ENCODE peak calls at places on chromosomes 2 and 18, in ten cellular contexts. L is tibial artery, N is fibroblast of mammary gland, Q is GM12864, T is NB4, G is brain microvascular endothelial cell, F is heart left ventricle, X is mucosa of descending colon, V is AG10803, Y is HepG2. M is an unnamed sample.

GRCh38 chr2:151040036-151040435 is 221.6 kb downstream of the RBM43 start:
- DNase-seq in X (no peak), V (peak), Q (no peak), G (no peak), F (no peak), T (peak), N (peak), Y (no peak), L (no peak), M (no peak)

GRCh38 chr2:237927986-237928385 is 38.8 kb upstream of the UBE2F start:
- DNase-seq in Y (no peak), V (no peak), N (no peak), T (no peak), L (no peak), F (no peak), X (no peak), Q (no peak), G (no peak), M (no peak)

GRCh38 chr2:240998706-240999000 is 235 bp downstream of the SNED1 start:
- DNase-seq in Q (no peak), G (no peak), X (no peak), L (no peak), N (no peak), T (no peak), Y (no peak), F (no peak), V (no peak), M (no peak)

GRCh38 chr2:233674995-233675394 is 3.3 kb downstream of the UGT1A9 start:
- DNase-seq in T (no peak), F (no peak), G (no peak), L (no peak), X (no peak), Q (no peak), N (no peak), Y (no peak), V (no peak), M (no peak)

GRCh38 chr2:171793691-171794678 is 100.1 kb downstream of the SLC25A12 start:
- DNase-seq in V (peak), L (no peak), Q (no peak), G (no peak), F (no peak), N (no peak), Y (no peak), X (no peak), T (no peak), M (no peak)

GRCh38 chr2:239298126-239298804 is 102.6 kb downstream of the HDAC4 start:
- DNase-seq in V (no peak), Y (no peak), F (peak), G (no peak), N (no peak), Q (no peak), X (peak), T (peak), L (peak), M (no peak)

GRCh38 chr18:30288662-30289414 is 753.7 kb downstream of the DSC3 start:
- DNase-seq in F (no peak), V (no peak), Q (no peak), T (no peak), X (no peak), L (no peak), Y (no peak), N (no peak), G (no peak), M (no peak)

GRCh38 chr2:37414470-37414949 is 70.1 kb downstream of the QPCT start:
- DNase-seq in F (no peak), Y (peak), Q (peak), T (peak), L (no peak), G (peak), N (peak), X (no peak), V (peak), M (peak)

GRCh38 chr2:9141706-9142460 is 64.7 kb upstream of the ASAP2 start:
- DNase-seq in N (no peak), X (no peak), G (no peak), F (no peak), L (no peak), T (no peak), Q (no peak), V (no peak), Y (no peak), M (no peak)

GRCh38 chr2:105179469-105180372 is 61.8 kb upstream of the GPR45 start:
- DNase-seq in T (peak), Q (no peak), Y (peak), F (peak), V (peak), N (peak), G (peak), L (no peak), X (peak), M (peak)

GRCh38 chr18:59114160-59114559 is 25.5 kb upstream of the SEC11C start:
- DNase-seq in F (no peak), T (no peak), Q (no peak), V (peak), Y (no peak), L (no peak), G (no peak), X (no peak), N (no peak), M (no peak)

GRCh38 chr18:34595673-34596072 is 114.4 kb upstream of the DTNA start:
- DNase-seq in F (no peak), Y (peak), X (no peak), N (peak), V (peak), Q (no peak), G (peak), T (peak), L (no peak), M (no peak)

GRCh38 chr18:21740474-21740723 is 193 bp upstream of the MIB1 start:
- DNase-seq in N (peak), Y (peak), L (peak), X (no peak), G (peak), T (peak), F (peak), Q (peak), V (peak), M (peak)

GRCh38 chr2:38498039-38498438 is 104.7 kb downstream of the HNRNPLL start:
- DNase-seq in G (no peak), Y (peak), V (no peak), L (no peak), T (peak), Q (no peak), X (no peak), N (no peak), F (peak), M (peak)

GRCh38 chr18:57080479-57080878 is 66.4 kb upstream of the BOD1L2 start:
- DNase-seq in X (no peak), Q (no peak), Y (no peak), F (no peak), G (no peak), T (no peak), N (no peak), L (no peak), V (no peak), M (no peak)

GRCh38 chr2:128326296-128326790 is 7.7 kb upstream of the HS6ST1 start:
- DNase-seq in Q (no peak), G (no peak), L (no peak), X (no peak), V (no peak), T (no peak), F (no peak), Y (no peak), N (no peak), M (no peak)

GRCh38 chr2:109180786-109181185 is 51.8 kb downstream of the SH3RF3 start:
- DNase-seq in V (no peak), Y (no peak), N (no peak), Q (no peak), T (no peak), L (no peak), X (no peak), F (no peak), G (peak), M (no peak)

GRCh38 chr18:5456577-5457466 is 87.0 kb downstream of the EPB41L3 start:
- DNase-seq in G (peak), N (peak), V (peak), F (peak), Q (no peak), X (no peak), L (no peak), T (no peak), Y (peak), M (no peak)

GRCh38 chr2:83991992-83992391 is 467.1 kb downstream of the SUCLG1 start:
- DNase-seq in X (no peak), L (no peak), V (no peak), Y (no peak), Q (no peak), N (no peak), T (no peak), G (no peak), F (no peak), M (no peak)

GRCh38 chr2:118902279-118903028 is 39.5 kb upstream of the MARCO start:
- DNase-seq in G (no peak), L (no peak), F (no peak), Y (no peak), N (no peak), X (no peak), Q (no peak), V (no peak), T (peak), M (no peak)

GRCh38 chr2:237359894-237360780 is 53.8 kb downstream of the COL6A3 start:
- DNase-seq in X (no peak), G (no peak), F (no peak), V (no peak), T (no peak), N (no peak), Y (no peak), Q (no peak), L (no peak), M (no peak)

GRCh38 chr2:54402350-54402749 is 53.8 kb upstream of the SPTBN1 start:
- DNase-seq in N (peak), G (no peak), F (peak), V (peak), Q (no peak), X (no peak), L (peak), T (peak), Y (peak), M (no peak)

GRCh38 chr2:240431276-240431662 is 4.2 kb upstream of the GPC1 start:
- DNase-seq in X (no peak), G (no peak), L (peak), V (no peak), Y (no peak), F (no peak), Q (no peak), N (no peak), T (no peak), M (no peak)

GRCh38 chr2:241808051-241808450 is 942 bp upstream of the NEU4 start:
- DNase-seq in F (no peak), G (no peak), T (no peak), Q (no peak), V (no peak), X (peak), N (peak), L (no peak), Y (peak), M (no peak)

GRCh38 chr18:25516747-25517498 is 165.0 kb upstream of the ZNF521 start:
- DNase-seq in V (no peak), X (no peak), Q (no peak), T (no peak), F (no peak), L (no peak), N (no peak), G (no peak), Y (no peak), M (no peak)

GRCh38 chr18:76937597-76937996 is 115.2 kb downstream of the ZNF236 start:
- DNase-seq in Y (no peak), T (no peak), Q (no peak), V (peak), F (no peak), X (no peak), L (no peak), G (no peak), N (no peak), M (no peak)

GRCh38 chr18:66393463-66393862 is 210.4 kb downstream of the CDH19 start:
- DNase-seq in G (no peak), X (no peak), N (no peak), L (no peak), V (no peak), Q (no peak), F (no peak), Y (no peak), T (no peak), M (no peak)

GRCh38 chr2:154427453-154427852 is 271.0 kb upstream of the KCNJ3 start:
- DNase-seq in F (no peak), T (no peak), Q (no peak), G (no peak), Y (no peak), X (no peak), N (no peak), V (no peak), L (no peak), M (no peak)

GRCh38 chr18:4196358-4196757 is 258.7 kb downstream of the DLGAP1 start:
- DNase-seq in V (no peak), T (no peak), N (no peak), G (no peak), L (no peak), Q (no peak), F (no peak), X (no peak), Y (no peak), M (no peak)

GRCh38 chr2:53104263-53104662 is 663.3 kb upstream of the CHAC2 start:
- DNase-seq in Y (peak), T (no peak), N (peak), G (peak), F (no peak), V (peak), X (no peak), Q (no peak), L (no peak), M (no peak)

GRCh38 chr2:84257871-84258270 is 201.2 kb downstream of the SUCLG1 start:
- DNase-seq in X (no peak), F (no peak), N (no peak), L (no peak), Q (no peak), Y (peak), G (no peak), T (no peak), V (no peak), M (no peak)

GRCh38 chr2:129400825-129401224 is 578.6 kb upstream of the RAB6C start:
- DNase-seq in N (no peak), F (no peak), Y (no peak), L (no peak), G (no peak), V (no peak), T (no peak), X (no peak), Q (no peak), M (no peak)

GRCh38 chr2:627340-627709 is 49.9 kb downstream of the TMEM18 start:
- DNase-seq in X (no peak), N (no peak), G (no peak), V (no peak), Q (no peak), T (no peak), F (no peak), L (no peak), Y (no peak), M (no peak)

GRCh38 chr2:237205111-237205541 is 119.4 kb downstream of the COPS8 start:
- DNase-seq in N (no peak), G (no peak), V (peak), F (no peak), X (no peak), Y (no peak), Q (no peak), L (no peak), T (no peak), M (no peak)

GRCh38 chr2:234218261-234219180 is 168.0 kb downstream of the SPP2 start:
- DNase-seq in V (peak), F (no peak), X (no peak), Y (no peak), Q (no peak), L (no peak), T (no peak), G (no peak), N (peak), M (no peak)

GRCh38 chr2:232598293-232598692 is 35.1 kb upstream of the EFHD1 start:
- DNase-seq in N (no peak), F (no peak), V (no peak), G (no peak), T (no peak), Q (no peak), Y (no peak), X (no peak), L (no peak), M (no peak)

DNA sequence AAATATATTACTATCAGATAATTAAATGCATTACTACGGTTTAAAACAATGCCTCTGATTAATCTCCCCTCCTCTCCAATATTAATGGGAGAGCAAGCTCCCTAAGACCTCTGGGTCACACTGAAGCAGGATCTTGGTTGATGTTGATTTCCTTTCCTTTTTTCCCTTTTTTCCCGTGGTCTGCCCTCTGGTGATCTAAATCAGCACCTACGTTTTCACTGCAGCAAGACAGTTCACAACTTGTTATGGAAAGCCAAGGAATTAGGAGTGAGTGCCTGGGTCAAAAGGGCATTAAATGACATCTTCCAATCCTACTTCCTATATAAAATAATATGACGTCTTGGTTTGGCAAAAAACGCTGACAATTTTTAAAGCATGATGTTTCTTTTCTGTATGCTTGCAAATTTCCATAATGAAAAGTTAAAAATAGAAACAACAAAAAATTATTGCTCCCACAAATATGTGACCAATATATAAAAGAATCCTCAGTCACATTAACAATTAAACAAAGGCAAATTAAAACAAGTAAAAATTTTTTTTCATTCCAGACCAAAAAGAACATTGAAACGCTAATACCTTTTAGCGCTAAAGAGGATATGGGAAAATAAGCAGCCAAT is 7.9 kb upstream of the CFAP36 start:
- DNase-seq in Q (no peak), F (no peak), X (no peak), N (peak), L (no peak), V (peak), G (peak), Y (peak), T (peak), M (no peak)
- TF ChIP-seq CTCF in Q (peak), F (peak), X (no peak), N (peak), L (no peak), V (peak), G (peak), Y (peak), T (peak), M (peak)

GRCh38 chr18:37701967-37702366 is 136.4 kb upstream of the CELF4 start:
- DNase-seq in L (peak), Q (no peak), G (no peak), X (no peak), T (peak), V (no peak), Y (no peak), N (no peak), F (peak), M (no peak)
- TF ChIP-seq CTCF in L (no peak), Q (no peak), G (no peak), X (no peak), T (no peak), V (no peak), Y (no peak), N (no peak), F (no peak), M (no peak)

GRCh38 chr2:7115364-7115763 is 198.2 kb downstream of the RNF144A start:
- DNase-seq in Y (no peak), Q (no peak), F (no peak), T (no peak), L (no peak), G (no peak), X (no peak), V (no peak), N (no peak), M (no peak)

GRCh38 chr2:7109558-7109935 is 192.3 kb downstream of the RNF144A start:
- DNase-seq in G (no peak), X (no peak), Y (no peak), V (no peak), T (no peak), Q (no peak), F (no peak), N (no peak), L (no peak), M (no peak)

GRCh38 chr2:7116516-7116915 is 199.3 kb downstream of the RNF144A start:
- DNase-seq in T (no peak), F (no peak), N (no peak), X (no peak), G (no peak), Y (no peak), V (no peak), L (no peak), Q (no peak), M (no peak)

GRCh38 chr2:7108792-7109557 is 191.8 kb downstream of the RNF144A start:
- DNase-seq in Y (no peak), V (no peak), T (no peak), F (no peak), X (no peak), Q (peak), L (no peak), G (no peak), N (no peak), M (no peak)

GRCh38 chr2:7111626-7112025 is 194.4 kb downstream of the RNF144A start:
- DNase-seq in G (no peak), Y (no peak), Q (no peak), T (no peak), F (no peak), L (no peak), N (no peak), V (no peak), X (no peak), M (no peak)
- TF ChIP-seq CTCF in G (peak), Y (peak), Q (peak), T (no peak), F (no peak), L (peak), N (no peak), V (peak), X (no peak), M (no peak)

GRCh38 chr2:85355073-85355410 is 473 bp downstream of the ELMOD3 start:
- DNase-seq in F (no peak), V (no peak), G (no peak), N (no peak), L (no peak), X (no peak), Y (no peak), T (no peak), Q (no peak), M (no peak)
- TF ChIP-seq CTCF in F (no peak), V (no peak), G (no peak), N (no peak), L (no peak), X (no peak), Y (no peak), T (no peak), Q (no peak), M (no peak)

GRCh38 chr2:64975232-64975791 is 13.9 kb upstream of the SLC1A4 start:
- DNase-seq in X (no peak), T (no peak), N (peak), Y (peak), F (peak), L (peak), G (peak), Q (no peak), V (peak), M (no peak)

GRCh38 chr2:64979744-64980143 is 9.5 kb upstream of the SLC1A4 start:
- DNase-seq in V (no peak), G (no peak), Y (no peak), Q (no peak), L (no peak), X (no peak), F (no peak), T (no peak), N (peak), M (no peak)

GRCh38 chr2:64976276-64976675 is 12.9 kb upstream of the SLC1A4 start:
- DNase-seq in Q (no peak), F (no peak), Y (no peak), G (no peak), X (no peak), N (no peak), V (no peak), T (no peak), L (no peak), M (no peak)

GRCh38 chr2:64980192-64980591 is 9.0 kb upstream of the SLC1A4 start:
- DNase-seq in Q (no peak), T (peak), V (no peak), L (no peak), X (no peak), F (no peak), G (no peak), Y (no peak), N (no peak), M (no peak)

DNA sequence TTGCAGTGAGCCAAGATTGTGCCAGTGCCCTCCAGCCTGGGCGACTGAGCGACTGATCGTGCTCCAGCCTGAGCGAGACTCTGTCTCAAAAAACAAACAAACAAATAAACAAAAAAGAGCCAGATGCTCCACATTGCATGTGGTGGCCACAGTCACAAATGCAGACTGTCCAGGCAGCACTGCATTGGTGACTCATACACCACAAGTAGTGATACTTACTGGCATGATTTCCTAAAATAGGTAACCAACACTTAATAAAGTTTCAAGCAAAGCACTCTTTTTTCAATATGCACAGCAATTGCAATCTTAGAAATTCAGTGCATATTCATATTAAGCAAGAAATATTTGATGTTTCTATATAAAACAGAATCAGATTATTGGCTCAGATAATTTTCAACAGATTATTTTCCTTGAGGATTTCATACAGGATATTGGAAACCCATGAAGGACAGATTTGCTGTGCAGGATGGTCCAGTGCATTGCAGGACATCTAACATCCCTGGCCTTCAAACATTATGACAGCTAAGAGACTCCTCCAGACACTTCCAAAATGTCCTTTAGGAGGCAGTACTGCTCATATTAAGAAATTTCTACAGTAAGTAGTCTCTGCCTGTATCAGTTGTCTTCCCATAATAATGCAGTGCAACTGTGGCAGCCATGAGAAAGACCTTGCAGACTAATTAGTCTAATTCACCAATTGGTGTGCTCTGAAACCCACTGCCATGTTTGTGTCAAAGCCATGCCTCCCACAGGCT is 10.5 kb upstream of the SLC1A4 start:
- DNase-seq in X (no peak), Q (no peak), T (peak), G (peak), N (peak), Y (no peak), F (no peak), V (peak), L (no peak), M (no peak)
- TF ChIP-seq CTCF in X (no peak), Q (peak), T (peak), G (peak), N (peak), Y (peak), F (peak), V (peak), L (no peak), M (no peak)

M was measured in GM13977.